ENCODE peak calls at places on chromosomes 16 and 17, in six cellular contexts. C is lower lobe of right lung, V is H9, H is testis, Q is HepG2, F is aorta. K is an unnamed sample. For H3K4me1, the result is how much of the 10 kb centered on the place peaks cover.

GRCh38 chr16:65214196-65214595 is 92.3 kb upstream of the CDH11 start:
- DNase-seq in C (no peak), V (no peak), Q (no peak), F (no peak), H (no peak), K (no peak)

GRCh38 chr16:27455700-27456099 is 53.7 kb downstream of the IL21R start:
- DNase-seq in F (peak), V (no peak), H (no peak), C (peak), Q (no peak), K (peak)

GRCh38 chr17:33674685-33675084 is 381.6 kb upstream of the ASIC2 start:
- DNase-seq in H (peak), C (peak), Q (peak), F (no peak), V (peak), K (peak)

GRCh38 chr16:87658564-87659225 is 56.4 kb downstream of the JPH3 start:
- DNase-seq in H (no peak), Q (no peak), V (peak), C (no peak), F (no peak), K (no peak)

GRCh38 chr16:63720848-63721247 is 1401.0 kb downstream of the CDH11 start:
- DNase-seq in V (no peak), C (no peak), F (no peak), Q (no peak), H (no peak), K (no peak)

GRCh38 chr17:7656958-7657715 is 6.4 kb downstream of the ATP1B2 start:
- DNase-seq in F (peak), V (peak), C (no peak), H (peak), Q (no peak), K (peak)

GRCh38 chr17:4901648-4902344 is 1.1 kb downstream of the CHRNE start:
- DNase-seq in C (peak), Q (no peak), V (peak), H (peak), F (no peak), K (no peak)

GRCh38 chr16:7257026-7257425 is 75.6 kb upstream of the RBFOX1 start:
- DNase-seq in Q (no peak), C (no peak), F (no peak), V (no peak), H (no peak), K (no peak)

GRCh38 chr16:10744370-10745030 is 858 bp downstream of the NUBP1 start:
- DNase-seq in V (no peak), H (no peak), F (peak), Q (no peak), C (no peak), K (peak)

GRCh38 chr16:55760665-55761035 is 72.2 kb downstream of the CES1 start:
- DNase-seq in V (no peak), Q (no peak), C (peak), H (peak), F (peak), K (no peak)

GRCh38 chr17:58329035-58329807 is 626 bp upstream of the TSPOAP1 start:
- DNase-seq in C (peak), H (no peak), V (no peak), F (peak), Q (peak), K (no peak)
- H3K4me1 ChIP-seq in C (under half), H (under half), V (under half), F (under half), Q (under half), K (under half)

DNA sequence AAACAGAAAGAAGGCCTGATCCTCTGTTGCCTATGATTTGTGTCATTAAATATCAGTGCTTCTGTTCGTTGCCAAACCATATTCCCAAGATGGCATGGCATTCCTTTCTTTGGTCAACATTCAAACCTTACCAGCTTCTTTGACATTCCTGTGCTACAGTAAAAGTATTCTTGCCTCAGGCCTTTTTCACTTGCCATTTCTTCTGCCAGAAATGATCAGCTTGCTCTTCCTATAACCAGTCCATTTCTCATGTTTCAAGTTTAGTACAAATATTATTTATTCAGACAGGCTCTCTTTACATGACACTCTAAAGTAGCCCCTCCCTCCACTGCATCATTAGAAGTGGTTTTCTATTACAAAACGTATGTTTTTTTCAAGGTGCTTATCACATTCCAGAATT is 278.3 kb downstream of the KCNJ2 start:
- DNase-seq in V (no peak), Q (no peak), H (no peak), C (no peak), F (no peak), K (no peak)
- H3K27ac ChIP-seq in V (no peak), Q (no peak), H (no peak), C (no peak), F (no peak), K (no peak)

GRCh38 chr16:25897677-25898076 is 205.9 kb downstream of the HS3ST4 start:
- DNase-seq in Q (no peak), H (no peak), V (no peak), C (no peak), F (no peak), K (no peak)

GRCh38 chr16:25888873-25889272 is 197.1 kb downstream of the HS3ST4 start:
- DNase-seq in H (no peak), F (no peak), V (no peak), Q (no peak), C (no peak), K (no peak)

GRCh38 chr16:25896412-25896811 is 204.7 kb downstream of the HS3ST4 start:
- DNase-seq in H (no peak), V (no peak), C (no peak), Q (no peak), F (no peak), K (no peak)

GRCh38 chr16:25895371-25895770 is 203.6 kb downstream of the HS3ST4 start:
- DNase-seq in V (no peak), C (no peak), H (no peak), F (no peak), Q (no peak), K (no peak)

GRCh38 chr16:25893332-25893731 is 201.6 kb downstream of the HS3ST4 start:
- DNase-seq in V (no peak), C (no peak), Q (no peak), F (no peak), H (peak), K (no peak)
- H3K4me1 ChIP-seq in V (under half), C (under half), Q (under half), F (under half), H (under half), K (under half)

GRCh38 chr16:85832578-85833539 is 33.4 kb downstream of the COX4I1 start:
- DNase-seq in C (no peak), V (no peak), Q (no peak), H (no peak), F (peak), K (no peak)
- H3K27ac ChIP-seq in C (no peak), V (no peak), Q (no peak), H (no peak), F (no peak), K (no peak)

GRCh38 chr17:77118251-77118928 is 22.4 kb upstream of the SEC14L1 start:
- DNase-seq in Q (no peak), V (no peak), F (no peak), H (no peak), C (no peak), K (no peak)
- H3K4me1 ChIP-seq in Q (half or more), V (under half), F (under half), H (under half), C (half or more), K (under half)

DNA sequence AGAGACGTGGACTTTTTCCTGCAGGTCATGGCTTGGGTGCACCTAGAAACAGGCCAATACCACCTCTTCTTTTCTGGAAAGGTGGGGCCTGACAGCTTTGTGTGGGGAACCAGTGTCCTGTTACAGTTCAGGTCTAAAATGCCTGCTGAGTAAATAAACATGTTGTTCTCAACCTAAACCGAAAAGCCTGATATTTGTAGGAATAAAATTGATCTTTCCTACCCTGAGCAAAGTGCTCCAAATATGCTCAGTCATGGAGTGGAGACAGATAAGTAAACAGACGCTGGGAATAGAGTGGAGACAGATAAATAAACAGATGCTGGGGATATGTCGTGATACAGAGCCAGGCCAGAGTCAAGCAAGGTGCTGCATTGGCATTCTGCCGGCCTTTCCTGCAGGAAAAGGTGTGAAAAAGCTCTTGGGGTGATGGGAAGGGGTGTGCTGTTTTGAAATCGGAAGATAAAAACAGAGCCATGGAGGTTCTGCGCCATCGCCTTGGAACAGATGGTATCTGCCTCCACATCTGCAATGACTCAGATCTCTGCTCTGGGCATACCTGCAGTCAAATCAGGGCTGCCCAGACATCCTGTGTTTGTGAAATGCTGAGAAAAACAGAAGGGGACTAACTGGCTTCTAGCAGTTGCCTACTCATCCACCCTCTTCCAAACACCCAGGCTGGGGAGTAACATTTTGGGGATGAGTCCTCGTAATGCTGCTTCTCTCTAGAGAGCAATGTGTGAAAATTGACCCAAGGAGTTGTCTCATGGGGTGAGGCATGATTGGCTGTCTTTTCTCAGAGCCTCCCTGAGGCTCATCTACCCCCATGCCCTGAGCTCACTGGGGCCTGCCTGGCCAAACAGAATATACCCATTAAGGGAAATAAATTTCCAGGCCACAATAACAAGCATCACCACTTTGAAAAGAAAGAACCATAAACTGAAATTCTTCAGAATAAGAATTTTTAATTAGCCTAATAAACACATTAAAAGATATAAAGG is 16.8 kb upstream of the TRPV2 start:
- DNase-seq in F (no peak), Q (peak), H (no peak), V (no peak), C (no peak), K (no peak)
- H3K27ac ChIP-seq in F (no peak), Q (peak), H (no peak), V (no peak), C (no peak), K (peak)

GRCh38 chr16:75241955-75242354 is 9.5 kb downstream of the BCAR1 start:
- DNase-seq in F (no peak), C (no peak), Q (no peak), V (no peak), H (no peak), K (no peak)
- H3K4me1 ChIP-seq in F (under half), C (half or more), Q (half or more), V (under half), H (half or more), K (half or more)

GRCh38 chr17:78122991-78123249 is 5.6 kb downstream of the TMC6 start:
- DNase-seq in C (no peak), Q (no peak), H (no peak), V (no peak), F (no peak), K (no peak)

GRCh38 chr17:78122221-78122990 is 6.1 kb downstream of the TMC6 start:
- DNase-seq in H (no peak), F (no peak), V (no peak), C (no peak), Q (no peak), K (no peak)

GRCh38 chr17:78121801-78122220 is 6.7 kb downstream of the TMC6 start:
- DNase-seq in V (no peak), F (no peak), H (no peak), C (no peak), Q (no peak), K (no peak)

GRCh38 chr17:78120537-78120936 is 8.0 kb downstream of the TMC6 start:
- DNase-seq in V (no peak), F (no peak), Q (no peak), H (no peak), C (no peak), K (no peak)

GRCh38 chr17:78120971-78121800 is 7.4 kb downstream of the TMC6 start:
- DNase-seq in F (no peak), Q (no peak), V (peak), C (no peak), H (no peak), K (no peak)
- H3K27ac ChIP-seq in F (no peak), Q (no peak), V (no peak), C (peak), H (no peak), K (no peak)

GRCh38 chr17:10026786-10027046 is 121.6 kb upstream of the RCVRN start:
- DNase-seq in V (no peak), Q (no peak), F (no peak), C (no peak), H (no peak), K (no peak)

GRCh38 chr17:10031606-10032005 is 126.5 kb upstream of the RCVRN start:
- DNase-seq in Q (no peak), C (no peak), H (no peak), F (no peak), V (no peak), K (no peak)

GRCh38 chr17:10031102-10031501 is 126.0 kb upstream of the RCVRN start:
- DNase-seq in F (no peak), Q (no peak), C (no peak), V (no peak), H (no peak), K (no peak)

GRCh38 chr17:10025976-10026785 is 121.1 kb upstream of the RCVRN start:
- DNase-seq in C (no peak), Q (no peak), F (no peak), H (no peak), V (peak), K (no peak)

GRCh38 chr17:10029129-10029528 is 124.1 kb upstream of the RCVRN start:
- DNase-seq in C (no peak), H (no peak), Q (no peak), V (no peak), F (no peak), K (no peak)
- H3K4me1 ChIP-seq in C (under half), H (under half), Q (under half), V (under half), F (under half), K (under half)

K was measured in psoas muscle.